ENCODE peak calls at places on chromosomes 4 and X, in five cellular contexts. K is sigmoid colon; H is adrenal gland; O is MG63; C is activated T-helper 1 cell treated with anti-CD3 and anti-CD28 coated beads, Interleukin-2, amount 50 U/mL, for 16 hours. V is an unnamed sample.

GRCh38 chr4:102299708-102300107 is 45.6 kb downstream of the SLC39A8 start:
- DNase-seq in C (no peak), K (no peak), O (peak), H (no peak), V (no peak)

GRCh38 chr4:56048621-56049427 is 100.1 kb downstream of the CEP135 start:
- DNase-seq in O (peak), C (no peak), K (peak), H (peak), V (peak)

GRCh38 chr4:159046683-159047082 is 56.2 kb upstream of the RAPGEF2 start:
- DNase-seq in O (no peak), K (no peak), H (no peak), C (no peak), V (no peak)

GRCh38 chr4:1411436-1412375 is 5.5 kb upstream of the NKX1-1 start:
- DNase-seq in O (no peak), H (no peak), C (no peak), K (peak), V (no peak)

GRCh38 chr4:76726141-76726540 is 171.8 kb downstream of the SOWAHB start:
- DNase-seq in H (no peak), K (no peak), O (no peak), C (no peak), V (no peak)

GRCh38 chrX:925652-926061 is 286.8 kb downstream of the CRLF2 start:
- DNase-seq in C (no peak), K (no peak), O (no peak), H (no peak), V (peak)

GRCh38 chrX:151741606-151742005 is 7.1 kb downstream of the CNGA2 start:
- DNase-seq in K (no peak), O (no peak), H (no peak), C (no peak), V (no peak)

GRCh38 chr4:2136736-2137135 is 77.6 kb downstream of the NAT8L start:
- DNase-seq in O (no peak), H (no peak), C (no peak), K (no peak), V (peak)

GRCh38 chrX:9789555-9789954 is 3.3 kb downstream of the SHROOM2 start:
- DNase-seq in C (no peak), O (no peak), H (no peak), K (no peak), V (no peak)

GRCh38 chr4:25439913-25440477 is 62.9 kb downstream of the ANAPC4 start:
- DNase-seq in H (peak), C (peak), K (no peak), O (peak), V (peak)

GRCh38 chr4:8779371-8779988 is 92.2 kb downstream of the HMX1 start:
- DNase-seq in H (no peak), O (no peak), C (no peak), K (no peak), V (no peak)

GRCh38 chrX:129769467-129770154 is 10.1 kb upstream of the SASH3 start:
- DNase-seq in O (no peak), C (peak), H (no peak), K (no peak), V (no peak)

GRCh38 chr4:113452868-113453620 is 308.5 kb downstream of the CAMK2D start:
- DNase-seq in K (no peak), H (peak), O (no peak), C (no peak), V (no peak)

V was measured in stimulated activated effector memory CD8-positive, alpha-beta T cell treated with anti-CD3 and anti-CD28 coated beads, Interleukin-12 subunit alpha, Interleukin-12 subunit beta, amount 100 ng/mL, for 72 hours.